ENCODE peak calls at places on chromosomes 7 and 10, in four cellular contexts. V, K, T and S are unnamed samples.
A peak's percentile ranks its signal among the peaks of the same experiment; 100 is the strongest.

GRCh38 chr10:86289577-86289868 is 77.1 kb downstream of the GRID1 start:
- DNase-seq in V (no peak), K (no peak), T (no peak), S (peak; percentile 7)

GRCh38 chr7:3585826-3586225 is 284.8 kb downstream of the SDK1 start:
- DNase-seq in V (peak; percentile 23), K (peak; percentile 47), T (no peak), S (no peak)

GRCh38 chr7:151876899-151877777 is at the start of gene PRKAG2:
- DNase-seq in V (peak; percentile 82), K (peak; percentile 66), T (peak; percentile 74), S (peak; percentile 55)

GRCh38 chr10:31157125-31157983 is 125.7 kb upstream of the ZNF438 start:
- DNase-seq in V (no peak), K (no peak), T (no peak), S (no peak)

GRCh38 chr7:130899638-130900401 is 165.8 kb upstream of the KLF14 start:
- DNase-seq in V (no peak), K (no peak), T (no peak), S (no peak)

GRCh38 chr7:12642539-12642938 is 44.9 kb upstream of the ARL4A start:
- DNase-seq in V (no peak), K (no peak), T (no peak), S (no peak)

GRCh38 chr10:85666987-85667386 is 699.6 kb downstream of the GRID1 start:
- DNase-seq in V (no peak), K (no peak), T (no peak), S (no peak)

GRCh38 chr7:97982647-97983046 is 7.3 kb downstream of the OCM2 start:
- DNase-seq in V (no peak), K (peak; percentile 41), T (no peak), S (no peak)

GRCh38 chr10:115355162-115355760 is 262.1 kb downstream of the ATRNL1 start:
- DNase-seq in V (peak; percentile 85), K (peak; percentile 92), T (no peak), S (peak; percentile 56)

GRCh38 chr7:18400281-18400680 is 95.3 kb upstream of the HDAC9 start:
- DNase-seq in V (no peak), K (no peak), T (no peak), S (no peak)

GRCh38 chr10:49272251-49273081 is 26.5 kb upstream of the C10orf71 start:
- DNase-seq in V (no peak), K (no peak), T (no peak), S (no peak)

GRCh38 chr10:53598914-53599313 is 826.3 kb upstream of the MBL2 start:
- DNase-seq in V (no peak), K (peak; percentile 94), T (no peak), S (no peak)

GRCh38 chr7:135341049-135341448 is 107.4 kb downstream of the STRA8 start:
- DNase-seq in V (no peak), K (peak; percentile 54), T (no peak), S (no peak)

GRCh38 chr7:136533732-136534131 is 334.7 kb upstream of the CHRM2 start:
- DNase-seq in V (peak; percentile 14), K (no peak), T (no peak), S (peak; percentile 90)

GRCh38 chr7:54179321-54180029 is 362.7 kb upstream of the VSTM2A start:
- DNase-seq in V (no peak), K (no peak), T (no peak), S (no peak)

GRCh38 chr7:25028370-25028971 is 48.5 kb upstream of the OSBPL3 start:
- DNase-seq in V (no peak), K (no peak), T (no peak), S (no peak)

GRCh38 chr10:126009590-126009989 is 113.2 kb downstream of the FANK1 start:
- DNase-seq in V (no peak), K (no peak), T (no peak), S (no peak)

GRCh38 chr7:117248810-117249209 is 74.0 kb downstream of the WNT2 start:
- DNase-seq in V (no peak), K (no peak), T (no peak), S (no peak)

GRCh38 chr7:55306331-55306730 is 58.8 kb upstream of the LANCL2 start:
- DNase-seq in V (no peak), K (no peak), T (no peak), S (no peak)

GRCh38 chr10:117762126-117762818 is 219.7 kb downstream of the EMX2 start:
- DNase-seq in V (no peak), K (no peak), T (no peak), S (no peak)

GRCh38 chr7:44762300-44762699 is 13.7 kb downstream of the ZMIZ2 start:
- DNase-seq in V (no peak), K (no peak), T (no peak), S (no peak)

GRCh38 chr10:89946106-89946505 is 244.7 kb downstream of the KIF20B start:
- DNase-seq in V (no peak), K (no peak), T (no peak), S (no peak)

GRCh38 chr7:110104243-110104642 is 986.7 kb upstream of the LRRN3 start:
- DNase-seq in V (no peak), K (no peak), T (no peak), S (no peak)

GRCh38 chr7:15684036-15684815 is 2.3 kb downstream of the MEOX2 start:
- DNase-seq in V (no peak), K (no peak), T (no peak), S (no peak)

GRCh38 chr10:116866987-116867595 is 17.8 kb downstream of the ENO4 start:
- DNase-seq in V (no peak), K (no peak), T (no peak), S (no peak)

GRCh38 chr10:59907537-59907917 is 1.2 kb upstream of the CCDC6 start:
- DNase-seq in V (no peak), K (no peak), T (no peak), S (no peak)

GRCh38 chr10:75547391-75548298 is 116.2 kb downstream of the LRMDA start:
- DNase-seq in V (no peak), K (no peak), T (no peak), S (no peak)

GRCh38 chr7:80232969-80233724 is 98.5 kb downstream of the GNAI1 start:
- DNase-seq in V (no peak), K (no peak), T (no peak), S (peak; percentile 57)

GRCh38 chr7:26061340-26062239 is 90.4 kb upstream of the NFE2L3 start:
- DNase-seq in V (peak; percentile 84), K (peak; percentile 95), T (peak; percentile 80), S (peak; percentile 84)

GRCh38 chr7:50379082-50379481 is 71.1 kb downstream of the FIGNL1 start:
- DNase-seq in V (peak; percentile 34), K (peak; percentile 82), T (no peak), S (peak; percentile 42)

GRCh38 chr7:102434039-102434481 is 685 bp downstream of the ORAI2 start:
- DNase-seq in V (no peak), K (no peak), T (no peak), S (no peak)

GRCh38 chr7:104979167-104979841 is 34.7 kb upstream of the KMT2E start:
- DNase-seq in V (peak; percentile 55), K (peak; percentile 44), T (no peak), S (peak; percentile 66)

GRCh38 chr10:103852856-103853255 is 2.5 kb downstream of the SH3PXD2A start:
- DNase-seq in V (no peak), K (no peak), T (no peak), S (no peak)
- H3K4me3 ChIP-seq in V (no peak overlapping the region), K (no peak overlapping the region), T (no peak overlapping the region), S (no peak overlapping the region)

GRCh38 chr7:37411444-37412034 is 37.1 kb downstream of the ELMO1 start:
- DNase-seq in V (no peak), K (no peak), T (no peak), S (no peak)

GRCh38 chr7:37408241-37408884 is 40.3 kb downstream of the ELMO1 start:
- DNase-seq in V (no peak), K (no peak), T (no peak), S (no peak)

GRCh38 chr7:37409456-37409855 is 39.2 kb downstream of the ELMO1 start:
- DNase-seq in V (no peak), K (no peak), T (no peak), S (no peak)

GRCh38 chr7:37408885-37409248 is 39.8 kb downstream of the ELMO1 start:
- DNase-seq in V (no peak), K (no peak), T (no peak), S (no peak)

DNA sequence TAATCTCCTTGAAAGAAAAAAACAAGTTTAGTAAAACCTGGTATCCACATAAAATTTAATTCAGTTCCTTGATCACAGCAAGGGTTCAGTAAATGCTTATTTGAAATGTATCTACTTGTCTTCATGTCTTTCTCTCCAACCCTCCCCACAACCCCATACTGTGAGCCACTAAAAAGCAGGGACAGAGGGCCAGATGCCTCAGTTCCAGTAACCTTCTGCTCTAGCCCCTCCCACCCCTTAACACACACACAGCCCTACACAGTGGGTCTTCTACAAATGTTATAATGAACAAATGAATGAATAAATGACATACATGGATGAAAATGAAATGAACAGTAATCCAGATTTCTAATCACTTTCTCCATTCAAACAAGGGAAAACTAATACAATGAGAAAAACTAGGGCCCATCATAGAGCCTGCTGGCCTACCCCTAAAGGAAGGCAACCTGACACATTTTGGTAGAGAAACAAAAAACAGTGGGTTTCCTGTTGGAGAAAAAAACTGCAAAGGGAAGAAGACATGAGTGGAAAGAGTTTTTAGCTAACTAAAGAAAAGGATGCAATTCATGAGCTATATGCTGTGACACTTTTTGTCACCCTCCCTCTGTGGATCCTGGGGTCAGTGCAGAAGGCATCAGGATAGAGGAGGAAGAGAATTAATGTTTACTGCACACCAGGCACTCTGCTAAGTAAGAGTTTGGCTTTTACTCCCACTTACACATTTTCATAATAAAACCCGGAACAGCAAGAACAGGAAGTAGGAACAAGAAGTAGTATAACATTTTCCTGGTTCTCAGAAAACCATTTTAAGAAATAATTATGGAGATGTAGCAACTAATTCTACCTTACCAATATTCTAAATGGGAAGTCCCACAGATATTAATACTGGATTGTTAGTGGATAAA is 38.1 kb downstream of the ELMO1 start:
- DNase-seq in V (peak; percentile 12), K (no peak), T (no peak), S (no peak)
- H3K27ac ChIP-seq in V (no peak overlapping the region), K (no peak overlapping the region), T (no peak overlapping the region), S (no peak overlapping the region)

DNA sequence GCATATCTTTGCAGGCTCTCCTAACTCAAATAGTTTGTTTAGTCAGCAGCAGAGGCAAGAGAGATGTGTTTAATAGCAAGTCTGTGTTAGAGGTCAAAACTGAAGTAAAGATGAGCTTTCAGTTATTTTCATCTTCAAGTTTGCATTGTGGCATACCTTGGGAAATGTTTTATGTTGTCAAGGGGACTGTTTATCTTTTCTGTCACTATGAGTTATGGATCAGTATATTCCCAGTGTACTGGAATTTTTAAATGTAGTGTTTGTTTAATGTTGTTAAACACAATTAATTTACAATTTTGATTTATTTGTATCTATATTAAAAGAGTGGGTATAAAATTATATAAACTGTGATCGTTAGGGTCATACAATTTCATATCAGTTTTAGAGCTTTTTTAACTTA is 169.7 kb upstream of the PPP1R3A start:
- DNase-seq in V (no peak), K (no peak), T (no peak), S (no peak)
- H3K4me3 ChIP-seq in V (no peak overlapping the region), K (peak overlapping the region; percentile 66), T (no peak overlapping the region), S (peak overlapping the region; percentile 94)

GRCh38 chr10:91829268-91829667 is 31.0 kb downstream of the TNKS2 start:
- DNase-seq in V (no peak), K (no peak), T (no peak), S (no peak)
- H3K27ac ChIP-seq in V (no peak overlapping the region), K (no peak overlapping the region), T (no peak overlapping the region), S (no peak overlapping the region)

GRCh38 chr10:11012476-11012875 is 5.2 kb upstream of the CELF2 start:
- DNase-seq in V (no peak), K (no peak), T (no peak), S (no peak)
- H3K4me3 ChIP-seq in V (no peak overlapping the region), K (no peak overlapping the region), T (no peak overlapping the region), S (no peak overlapping the region)

GRCh38 chr7:70614237-70614984 is 517.5 kb upstream of the GALNT17 start:
- DNase-seq in V (peak; percentile 81), K (peak; percentile 47), T (no peak), S (peak; percentile 98)
- H3K27ac ChIP-seq in V (no peak overlapping the region), K (no peak overlapping the region), T (no peak overlapping the region), S (peak overlapping the region; percentile 66)